ENCODE peak calls at places on chromosomes 1 and 21, in eight cellular contexts. One of them, this sample, is unnamed.
A peak's percentile ranks its signal among the peaks of the same experiment; 100 is the strongest.

GRCh38 chr1:62198781-62199125 is 4.1 kb downstream of the L1TD1 start:
- DNase-seq in GM23338: no peak
- DNase-seq in CD8-positive, alpha-beta memory T cell: no peak
- DNase-seq in AG04450: no peak
- DNase-seq in left lung: no peak
- DNase-seq in cardiac muscle cell: peak; percentile 51
- DNase-seq in PC-3: no peak
- DNase-seq in thoracic aorta: no peak
- DNase-seq in this sample: no peak

GRCh38 chr1:70909262-70909817 is 138.3 kb downstream of the PTGER3 start:
- DNase-seq in cardiac muscle cell: no peak
- DNase-seq in CD8-positive, alpha-beta memory T cell: no peak
- DNase-seq in GM23338: no peak
- DNase-seq in AG04450: no peak
- DNase-seq in left lung: no peak
- DNase-seq in thoracic aorta: no peak
- DNase-seq in PC-3: no peak
- DNase-seq in this sample: no peak

GRCh38 chr21:26736449-26736848 is 108.8 kb downstream of the ADAMTS1 start:
- DNase-seq in GM23338: no peak
- DNase-seq in AG04450: no peak
- DNase-seq in thoracic aorta: no peak
- DNase-seq in left lung: no peak
- DNase-seq in CD8-positive, alpha-beta memory T cell: no peak
- DNase-seq in cardiac muscle cell: no peak
- DNase-seq in PC-3: no peak
- DNase-seq in this sample: no peak

GRCh38 chr1:111735321-111735720 is 3.9 kb downstream of the INKA2 start:
- DNase-seq in AG04450: no peak
- DNase-seq in cardiac muscle cell: no peak
- DNase-seq in CD8-positive, alpha-beta memory T cell: no peak
- DNase-seq in GM23338: no peak
- DNase-seq in thoracic aorta: no peak
- DNase-seq in PC-3: no peak
- DNase-seq in left lung: no peak
- DNase-seq in this sample: no peak

GRCh38 chr1:41925712-41926111 is 7.0 kb upstream of the HIVEP3 start:
- DNase-seq in AG04450: no peak
- DNase-seq in CD8-positive, alpha-beta memory T cell: no peak
- DNase-seq in GM23338: peak; percentile 36
- DNase-seq in cardiac muscle cell: no peak
- DNase-seq in left lung: no peak
- DNase-seq in PC-3: peak; percentile 64
- DNase-seq in thoracic aorta: no peak
- DNase-seq in this sample: peak; percentile 20

GRCh38 chr1:109874445-109874844 is 36.2 kb upstream of the CSF1 start:
- DNase-seq in GM23338: no peak
- DNase-seq in AG04450: no peak
- DNase-seq in cardiac muscle cell: no peak
- DNase-seq in PC-3: no peak
- DNase-seq in CD8-positive, alpha-beta memory T cell: no peak
- DNase-seq in left lung: no peak
- DNase-seq in thoracic aorta: no peak
- DNase-seq in this sample: no peak

GRCh38 chr1:34396042-34396441 is 219.3 kb downstream of the C1orf94 start:
- DNase-seq in cardiac muscle cell: no peak
- DNase-seq in PC-3: no peak
- DNase-seq in AG04450: no peak
- DNase-seq in GM23338: peak; percentile 72
- DNase-seq in CD8-positive, alpha-beta memory T cell: no peak
- DNase-seq in left lung: no peak
- DNase-seq in thoracic aorta: no peak
- DNase-seq in this sample: no peak

GRCh38 chr1:173258484-173259264 is 51.5 kb upstream of the TNFSF4 start:
- DNase-seq in PC-3: no peak
- DNase-seq in GM23338: peak; percentile 4
- DNase-seq in cardiac muscle cell: no peak
- DNase-seq in left lung: peak; percentile 18
- DNase-seq in thoracic aorta: no peak
- DNase-seq in CD8-positive, alpha-beta memory T cell: no peak
- DNase-seq in AG04450: no peak
- DNase-seq in this sample: no peak

GRCh38 chr1:46517010-46517600 is 27.5 kb downstream of the DMBX1 start:
- DNase-seq in PC-3: peak; percentile 91
- DNase-seq in cardiac muscle cell: peak; percentile 34
- DNase-seq in CD8-positive, alpha-beta memory T cell: no peak
- DNase-seq in thoracic aorta: no peak
- DNase-seq in left lung: peak; percentile 89
- DNase-seq in AG04450: no peak
- DNase-seq in GM23338: peak; percentile 91
- DNase-seq in this sample: peak; percentile 55

DNA sequence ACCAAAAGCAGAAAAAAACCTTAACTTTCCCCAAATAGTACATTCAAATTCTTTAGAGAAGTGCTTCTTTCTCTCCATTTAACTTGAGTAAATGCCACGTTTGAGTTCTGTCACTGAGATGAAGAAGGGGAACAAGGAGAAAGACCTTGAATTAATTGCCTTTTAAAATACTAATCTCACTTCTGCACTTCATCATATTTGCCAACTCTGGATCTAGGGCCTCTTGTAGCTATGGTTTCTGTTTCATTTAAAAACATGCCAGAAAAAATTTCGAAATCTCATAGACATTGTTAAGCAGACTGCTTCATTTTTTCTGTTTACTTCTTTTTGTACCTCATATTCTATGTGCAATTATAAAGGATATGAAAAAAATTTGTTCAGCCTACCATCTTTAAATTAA is 24.6 kb downstream of the MIXL1 start:
- DNase-seq in thoracic aorta: no peak
- DNase-seq in GM23338: no peak
- DNase-seq in AG04450: no peak
- DNase-seq in PC-3: no peak
- DNase-seq in CD8-positive, alpha-beta memory T cell: no peak
- DNase-seq in cardiac muscle cell: no peak
- DNase-seq in left lung: no peak
- DNase-seq in this sample: no peak
- H3K27ac ChIP-seq in thoracic aorta: no peak overlapping the region
- H3K27ac ChIP-seq in GM23338: no peak overlapping the region
- H3K27ac ChIP-seq in AG04450: no peak overlapping the region
- H3K27ac ChIP-seq in PC-3: no peak overlapping the region
- H3K27ac ChIP-seq in CD8-positive, alpha-beta memory T cell: no peak overlapping the region
- H3K27ac ChIP-seq in cardiac muscle cell: peak overlapping the region; percentile 67
- H3K27ac ChIP-seq in left lung: peak overlapping the region; percentile 14
- H3K27ac ChIP-seq in this sample: no peak overlapping the region

DNA sequence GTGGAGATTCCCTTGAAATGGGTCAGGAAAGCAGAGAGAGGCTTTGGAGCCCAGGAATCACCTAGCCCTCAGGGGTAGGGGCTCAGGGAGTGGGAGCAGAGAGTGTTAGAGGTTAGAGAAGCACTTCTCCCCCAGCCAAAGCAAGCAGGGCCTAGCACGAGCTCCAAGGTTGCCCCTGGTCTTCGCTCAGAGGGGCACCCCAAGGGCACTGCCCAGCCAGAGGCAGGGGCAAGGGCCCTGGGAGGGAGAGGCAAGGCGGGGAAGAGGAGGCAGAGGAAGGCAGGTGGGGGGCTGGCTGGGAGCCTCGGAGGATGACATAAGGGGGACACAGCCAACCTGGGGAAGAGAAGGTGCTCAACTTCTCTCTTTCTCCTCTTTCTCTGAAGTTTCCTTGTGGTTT is 71.9 kb downstream of the CASZ1 start:
- DNase-seq in left lung: no peak
- DNase-seq in PC-3: no peak
- DNase-seq in AG04450: no peak
- DNase-seq in GM23338: no peak
- DNase-seq in thoracic aorta: no peak
- DNase-seq in cardiac muscle cell: no peak
- DNase-seq in CD8-positive, alpha-beta memory T cell: no peak
- DNase-seq in this sample: no peak
- H3K27ac ChIP-seq in left lung: peak overlapping the region; percentile 73
- H3K27ac ChIP-seq in PC-3: peak overlapping the region; percentile 17
- H3K27ac ChIP-seq in AG04450: peak overlapping the region; percentile 2
- H3K27ac ChIP-seq in GM23338: no peak overlapping the region
- H3K27ac ChIP-seq in thoracic aorta: peak overlapping the region; percentile 56
- H3K27ac ChIP-seq in cardiac muscle cell: peak overlapping the region; percentile 99
- H3K27ac ChIP-seq in CD8-positive, alpha-beta memory T cell: no peak overlapping the region
- H3K27ac ChIP-seq in this sample: no peak overlapping the region

GRCh38 chr21:30164796-30165195 is 1.8 kb downstream of the CLDN17 start:
- DNase-seq in cardiac muscle cell: no peak
- DNase-seq in PC-3: peak; percentile 48
- DNase-seq in AG04450: no peak
- DNase-seq in GM23338: no peak
- DNase-seq in CD8-positive, alpha-beta memory T cell: no peak
- DNase-seq in left lung: no peak
- DNase-seq in thoracic aorta: no peak
- DNase-seq in this sample: peak; percentile 56
- H3K27ac ChIP-seq in cardiac muscle cell: no peak overlapping the region
- H3K27ac ChIP-seq in PC-3: no peak overlapping the region
- H3K27ac ChIP-seq in AG04450: no peak overlapping the region
- H3K27ac ChIP-seq in GM23338: no peak overlapping the region
- H3K27ac ChIP-seq in CD8-positive, alpha-beta memory T cell: no peak overlapping the region
- H3K27ac ChIP-seq in left lung: no peak overlapping the region
- H3K27ac ChIP-seq in thoracic aorta: no peak overlapping the region
- H3K27ac ChIP-seq in this sample: peak overlapping the region; percentile 64

GRCh38 chr1:7298145-7298544 is 473.0 kb upstream of the VAMP3 start:
- DNase-seq in thoracic aorta: no peak
- DNase-seq in left lung: no peak
- DNase-seq in cardiac muscle cell: no peak
- DNase-seq in CD8-positive, alpha-beta memory T cell: no peak
- DNase-seq in AG04450: no peak
- DNase-seq in GM23338: peak; percentile 39
- DNase-seq in PC-3: no peak
- DNase-seq in this sample: no peak
- H3K27ac ChIP-seq in thoracic aorta: peak overlapping the region; percentile 70
- H3K27ac ChIP-seq in left lung: no peak overlapping the region
- H3K27ac ChIP-seq in cardiac muscle cell: no peak overlapping the region
- H3K27ac ChIP-seq in CD8-positive, alpha-beta memory T cell: no peak overlapping the region
- H3K27ac ChIP-seq in AG04450: peak overlapping the region; percentile 100
- H3K27ac ChIP-seq in GM23338: peak overlapping the region; percentile 34
- H3K27ac ChIP-seq in PC-3: peak overlapping the region; percentile 90
- H3K27ac ChIP-seq in this sample: no peak overlapping the region

GRCh38 chr1:21283524-21283923 is 6.7 kb downstream of the ECE1 start:
- DNase-seq in cardiac muscle cell: no peak
- DNase-seq in AG04450: no peak
- DNase-seq in left lung: no peak
- DNase-seq in GM23338: no peak
- DNase-seq in CD8-positive, alpha-beta memory T cell: no peak
- DNase-seq in PC-3: no peak
- DNase-seq in thoracic aorta: no peak
- DNase-seq in this sample: no peak
- H3K27ac ChIP-seq in cardiac muscle cell: no peak overlapping the region
- H3K27ac ChIP-seq in AG04450: no peak overlapping the region
- H3K27ac ChIP-seq in left lung: no peak overlapping the region
- H3K27ac ChIP-seq in GM23338: no peak overlapping the region
- H3K27ac ChIP-seq in CD8-positive, alpha-beta memory T cell: no peak overlapping the region
- H3K27ac ChIP-seq in PC-3: no peak overlapping the region
- H3K27ac ChIP-seq in thoracic aorta: no peak overlapping the region
- H3K27ac ChIP-seq in this sample: no peak overlapping the region